ENCODE peak calls at places on chromosome 19, in ten cellular contexts. M is esophagus mucosa; K is left ventricle myocardium superior; R is pancreas; W is CD8-positive, alpha-beta T cell; Z is CD4-positive, CD25-positive, alpha-beta regulatory T cell; O is foreskin keratinocyte; C is upper lobe of right lung; X is RWPE2; S is activated naive CD4-positive, alpha-beta T cell treated with anti-CD3 and anti-CD28 coated beads, Interleukin-2, amount 50 U/mL, for 72 hours. L is an unnamed sample.

GRCh38 chr19:50478901-50479715 is 2.5 kb upstream of the GARIN5A start:
- ATAC-seq in M (no peak), K (no peak), R (no peak), W (no peak), Z (no peak), O (no peak), C (no peak), X (no peak), S (no peak), L (no peak)

GRCh38 chr19:8208710-8209110 is 460 bp upstream of the CERS4 start:
- ATAC-seq in M (peak; percentile 22), K (no peak), R (peak; percentile 35), W (no peak), Z (peak; percentile 1), O (peak; percentile 31), C (no peak), X (peak; percentile 37), S (no peak), L (peak; percentile 2)

GRCh38 chr19:33813391-33814101 is 16.9 kb downstream of the KCTD15 start:
- ATAC-seq in M (no peak), K (no peak), R (no peak), W (no peak), Z (no peak), O (no peak), C (no peak), X (no peak), S (no peak), L (no peak)

GRCh38 chr19:6802336-6803035 is 30.0 kb downstream of the VAV1 start:
- ATAC-seq in M (peak; percentile 49), K (peak; percentile 82), R (no peak), W (peak; percentile 39), Z (peak; percentile 46), O (no peak), C (peak; percentile 89), X (no peak), S (peak; percentile 84), L (peak; percentile 77)

GRCh38 chr19:45456500-45456815 is 11.3 kb upstream of the FOSB start:
- ATAC-seq in M (no peak), K (no peak), R (no peak), W (no peak), Z (no peak), O (no peak), C (no peak), X (no peak), S (no peak), L (no peak)

GRCh38 chr19:15404780-15405211 is 14.0 kb downstream of the AKAP8L start:
- ATAC-seq in M (no peak), K (no peak), R (no peak), W (no peak), Z (no peak), O (no peak), C (no peak), X (no peak), S (no peak), L (no peak)

GRCh38 chr19:2303209-2303798 is 4.7 kb downstream of the LINGO3 start:
- ATAC-seq in M (no peak), K (no peak), R (no peak), W (no peak), Z (no peak), O (no peak), C (no peak), X (no peak), S (no peak), L (no peak)

GRCh38 chr19:40274585-40275544 is 10.3 kb downstream of the AKT2 start:
- ATAC-seq in M (no peak), K (no peak), R (no peak), W (peak; percentile 89), Z (peak; percentile 72), O (no peak), C (peak; percentile 18), X (no peak), S (peak; percentile 80), L (peak; percentile 60)

GRCh38 chr19:6710273-6711077 is 10.0 kb downstream of the C3 start:
- ATAC-seq in M (no peak), K (no peak), R (no peak), W (no peak), Z (no peak), O (peak; percentile 21), C (peak; percentile 22), X (no peak), S (peak; percentile 56), L (peak; percentile 68)

GRCh38 chr19:45442927-45443461 is 19.3 kb upstream of the ERCC1 start:
- ATAC-seq in M (no peak), K (no peak), R (no peak), W (peak; percentile 27), Z (no peak), O (no peak), C (peak; percentile 7), X (no peak), S (peak; percentile 32), L (peak; percentile 14)

GRCh38 chr19:1833540-1833939 is 14.7 kb downstream of the REXO1 start:
- ATAC-seq in M (no peak), K (no peak), R (peak; percentile 15), W (no peak), Z (no peak), O (no peak), C (no peak), X (no peak), S (no peak), L (no peak)

GRCh38 chr19:35828694-35829301 is 16.2 kb upstream of the PRODH2 start:
- ATAC-seq in M (peak; percentile 55), K (peak; percentile 66), R (no peak), W (no peak), Z (no peak), O (peak; percentile 62), C (peak; percentile 67), X (peak; percentile 44), S (no peak), L (peak; percentile 39)

GRCh38 chr19:45304141-45304926 is 18.3 kb downstream of the CKM start:
- ATAC-seq in M (no peak), K (peak; percentile 10), R (no peak), W (no peak), Z (no peak), O (no peak), C (no peak), X (peak; percentile 3), S (no peak), L (no peak)

GRCh38 chr19:35931874-35932202 is 4.3 kb upstream of the LRFN3 start:
- ATAC-seq in M (no peak), K (no peak), R (no peak), W (no peak), Z (no peak), O (no peak), C (no peak), X (peak; percentile 1), S (peak; percentile 19), L (peak; percentile 9)

GRCh38 chr19:4149518-4150288 is 3.7 kb upstream of the CREB3L3 start:
- ATAC-seq in M (no peak), K (no peak), R (peak; percentile 10), W (no peak), Z (no peak), O (no peak), C (no peak), X (no peak), S (no peak), L (no peak)

GRCh38 chr19:50322931-50323781 is 6.0 kb downstream of the KCNC3 start:
- ATAC-seq in M (no peak), K (no peak), R (no peak), W (no peak), Z (no peak), O (no peak), C (no peak), X (no peak), S (no peak), L (no peak)

GRCh38 chr19:43524922-43525835 is 1.8 kb downstream of the ETHE1 start:
- ATAC-seq in M (peak; percentile 73), K (peak; percentile 54), R (peak; percentile 15), W (peak; percentile 62), Z (peak; percentile 46), O (peak; percentile 22), C (peak; percentile 79), X (peak; percentile 83), S (peak; percentile 65), L (peak; percentile 69)

GRCh38 chr19:5128932-5129389 is 160.0 kb downstream of the KDM4B start:
- ATAC-seq in M (no peak), K (peak; percentile 71), R (peak; percentile 59), W (no peak), Z (no peak), O (no peak), C (peak; percentile 23), X (no peak), S (no peak), L (no peak)

GRCh38 chr19:35126624-35126959 is 8.3 kb downstream of the LGI4 start:
- ATAC-seq in M (no peak), K (no peak), R (no peak), W (no peak), Z (no peak), O (no peak), C (no peak), X (no peak), S (no peak), L (no peak)

GRCh38 chr19:13756210-13756609 is 8.1 kb upstream of the MRI1 start:
- ATAC-seq in M (no peak), K (no peak), R (no peak), W (no peak), Z (no peak), O (no peak), C (no peak), X (no peak), S (no peak), L (no peak)

GRCh38 chr19:44984005-44984404 is 17.3 kb upstream of the RELB start:
- ATAC-seq in M (no peak), K (no peak), R (no peak), W (no peak), Z (peak; percentile 14), O (no peak), C (no peak), X (no peak), S (no peak), L (no peak)

GRCh38 chr19:5539431-5539833 is 28.3 kb downstream of the TINCR start:
- ATAC-seq in M (no peak), K (peak; percentile 69), R (no peak), W (no peak), Z (no peak), O (no peak), C (no peak), X (no peak), S (no peak), L (no peak)

GRCh38 chr19:947707-948533 is 22.1 kb downstream of the ARID3A start:
- ATAC-seq in M (peak; percentile 50), K (peak; percentile 75), R (no peak), W (no peak), Z (peak; percentile 69), O (no peak), C (peak; percentile 79), X (no peak), S (peak; percentile 39), L (peak; percentile 69)

GRCh38 chr19:12796146-12797071 is 5.1 kb downstream of the JUNB start:
- ATAC-seq in M (peak; percentile 22), K (peak; percentile 9), R (no peak), W (peak; percentile 6), Z (peak; percentile 9), O (peak; percentile 20), C (peak; percentile 46), X (peak; percentile 41), S (peak; percentile 8), L (peak; percentile 11)

GRCh38 chr19:8607386-8607785 is 3.1 kb downstream of the ADAMTS10 start:
- ATAC-seq in M (no peak), K (peak; percentile 54), R (no peak), W (no peak), Z (no peak), O (no peak), C (no peak), X (no peak), S (no peak), L (no peak)

GRCh38 chr19:18804139-18804601 is 13.1 kb upstream of the COMP start:
- ATAC-seq in M (no peak), K (no peak), R (no peak), W (no peak), Z (no peak), O (no peak), C (no peak), X (no peak), S (no peak), L (no peak)

GRCh38 chr19:3338541-3339181 is 27.7 kb upstream of the NFIC start:
- ATAC-seq in M (peak; percentile 29), K (no peak), R (peak; percentile 25), W (peak; percentile 99), Z (peak; percentile 96), O (peak; percentile 18), C (peak; percentile 71), X (peak; percentile 40), S (peak; percentile 78), L (peak; percentile 88)

L was measured in activated T-helper 17 cell treated with anti-CD3 and anti-CD28 coated beads, Interleukin-2, amount 50 U/mL, for 72 hours.